ENCODE peak calls at places on chromosomes 2 and 18, in six cellular contexts. Y is iris pigment epithelial cell, D is CMK, G is COR-L47, S is erythroblast, R is AG10803. F is an unnamed sample.
A peak's percentile ranks its signal among the peaks of the same experiment; 100 is the strongest.

GRCh38 chr2:201517094-201517493 is 65.6 kb downstream of the STRADB start:
- DNase-seq in Y (peak; percentile 11), D (no peak), G (no peak), S (no peak), R (peak; percentile 59), F (no peak)

GRCh38 chr18:39839782-39840181 is 2115.3 kb upstream of the PIK3C3 start:
- DNase-seq in Y (peak; percentile 83), D (no peak), G (no peak), S (no peak), R (no peak), F (no peak)

GRCh38 chr2:73489053-73489452 is 103.4 kb downstream of the ALMS1 start:
- DNase-seq in Y (no peak), D (no peak), G (no peak), S (no peak), R (no peak), F (no peak)

GRCh38 chr2:60641866-60642788 is 88.7 kb upstream of the BCL11A start:
- DNase-seq in Y (peak; percentile 56), D (peak; percentile 31), G (peak; percentile 53), S (peak; percentile 77), R (peak; percentile 50), F (peak; percentile 12)

GRCh38 chr2:159249955-159250723 is 36.4 kb downstream of the WDSUB1 start:
- DNase-seq in Y (peak; percentile 65), D (peak; percentile 41), G (no peak), S (no peak), R (peak; percentile 94), F (no peak)

GRCh38 chr2:218387369-218388194 is 5.5 kb downstream of the SLC11A1 start:
- DNase-seq in Y (peak; percentile 86), D (no peak), G (peak; percentile 48), S (peak; percentile 64), R (no peak), F (no peak)

GRCh38 chr2:154350911-154351310 is 347.6 kb upstream of the KCNJ3 start:
- DNase-seq in Y (no peak), D (no peak), G (no peak), S (no peak), R (no peak), F (no peak)

GRCh38 chr2:126518206-126518605 is 137.8 kb upstream of the GYPC start:
- DNase-seq in Y (no peak), D (no peak), G (no peak), S (no peak), R (no peak), F (no peak)

GRCh38 chr2:171798156-171798815 is 95.8 kb downstream of the SLC25A12 start:
- DNase-seq in Y (peak; percentile 75), D (no peak), G (no peak), S (no peak), R (peak; percentile 49), F (peak; percentile 37)

GRCh38 chr2:46487667-46488333 is 8.4 kb downstream of the TMEM247 start:
- DNase-seq in Y (peak; percentile 65), D (no peak), G (no peak), S (no peak), R (peak; percentile 90), F (no peak)

GRCh38 chr2:71285706-71286105 is 45.9 kb upstream of the ZNF638 start:
- DNase-seq in Y (no peak), D (no peak), G (no peak), S (no peak), R (no peak), F (no peak)

GRCh38 chr2:225660262-225661091 is 261.0 kb downstream of the NYAP2 start:
- DNase-seq in Y (peak; percentile 57), D (peak; percentile 14), G (peak; percentile 69), S (peak; percentile 74), R (peak; percentile 64), F (peak; percentile 65)

GRCh38 chr2:37764739-37765138 is 93.3 kb upstream of the CDC42EP3 start:
- DNase-seq in Y (peak; percentile 69), D (no peak), G (no peak), S (no peak), R (no peak), F (no peak)

GRCh38 chr2:201852878-201853415 is 46.6 kb downstream of the CDK15 start:
- DNase-seq in Y (peak; percentile 24), D (no peak), G (peak; percentile 22), S (no peak), R (no peak), F (no peak)

GRCh38 chr2:166180951-166181812 is 53.4 kb upstream of the SCN1A start:
- DNase-seq in Y (peak; percentile 58), D (no peak), G (peak; percentile 80), S (peak; percentile 52), R (peak; percentile 42), F (peak; percentile 4)

GRCh38 chr2:197986977-197987376 is 182.6 kb downstream of the PLCL1 start:
- DNase-seq in Y (no peak), D (no peak), G (no peak), S (no peak), R (peak; percentile 58), F (no peak)

GRCh38 chr18:5456577-5457466 is 87.0 kb downstream of the EPB41L3 start:
- DNase-seq in Y (peak; percentile 14), D (no peak), G (no peak), S (no peak), R (peak; percentile 42), F (no peak)

GRCh38 chr18:64991102-64991501 is 759.7 kb upstream of the CDH7 start:
- DNase-seq in Y (no peak), D (no peak), G (no peak), S (no peak), R (no peak), F (no peak)

GRCh38 chr2:227154976-227155375 is 9.0 kb downstream of the COL4A4 start:
- DNase-seq in Y (peak; percentile 92), D (no peak), G (no peak), S (no peak), R (peak; percentile 56), F (no peak)

GRCh38 chr2:104412384-104412783 is 441.5 kb upstream of the POU3F3 start:
- DNase-seq in Y (no peak), D (no peak), G (no peak), S (peak; percentile 47), R (peak; percentile 20), F (peak; percentile 14)

GRCh38 chr2:1484131-1484884 is 71.0 kb downstream of the TPO start:
- DNase-seq in Y (no peak), D (no peak), G (no peak), S (no peak), R (no peak), F (no peak)

GRCh38 chr2:142974288-142975024 is 97.0 kb downstream of the KYNU start:
- DNase-seq in Y (peak; percentile 73), D (no peak), G (no peak), S (no peak), R (peak; percentile 38), F (no peak)

GRCh38 chr2:111910609-111911277 is 12.3 kb downstream of the MERTK start:
- DNase-seq in Y (no peak), D (no peak), G (no peak), S (no peak), R (no peak), F (no peak)

GRCh38 chr2:10325278-10326145 is 22.8 kb downstream of the HPCAL1 start:
- DNase-seq in Y (no peak), D (no peak), G (peak; percentile 82), S (no peak), R (no peak), F (no peak)

GRCh38 chr2:157986761-157987160 is 110.6 kb upstream of the ACVR1 start:
- DNase-seq in Y (no peak), D (no peak), G (no peak), S (no peak), R (no peak), F (no peak)

GRCh38 chr2:100482741-100483140 is 12.5 kb downstream of the NMS start:
- DNase-seq in Y (peak; percentile 6), D (no peak), G (no peak), S (peak; percentile 41), R (no peak), F (no peak)

GRCh38 chr18:58911241-58911640 is 46.6 kb downstream of the ZNF532 start:
- DNase-seq in Y (peak; percentile 60), D (no peak), G (no peak), S (no peak), R (peak; percentile 41), F (no peak)

GRCh38 chr2:15811367-15811766 is 129.0 kb upstream of the MYCN start:
- DNase-seq in Y (peak; percentile 8), D (no peak), G (no peak), S (no peak), R (no peak), F (no peak)

F was measured in KG1.